ENCODE peak calls at places on chromosome 6, in five cellular contexts. X, U, Y, P and F are unnamed samples. For H3K9me3 and H3K36me3, the result is how much of the 10 kb centered on the place peaks cover.

GRCh38 chr6:69647726-69648125 is 149.1 kb downstream of the LMBRD1 start:
- DNase-seq in Y (no peak), P (peak), X (no peak), U (no peak), F (no peak)

GRCh38 chr6:131876545-131876944 is 68.7 kb downstream of the ENPP1 start:
- DNase-seq in Y (no peak), X (no peak), U (no peak), P (no peak), F (no peak)

GRCh38 chr6:11978169-11978987 is 33.7 kb upstream of the HIVEP1 start:
- DNase-seq in X (no peak), U (no peak), P (no peak), Y (no peak), F (no peak)

GRCh38 chr6:116371384-116372209 is 850 bp downstream of the DSE start:
- DNase-seq in X (no peak), U (peak), P (no peak), Y (peak), F (peak)

GRCh38 chr6:8027965-8028651 is 36.1 kb downstream of the BLOC1S5 start:
- DNase-seq in U (no peak), P (no peak), Y (peak), X (no peak), F (no peak)

GRCh38 chr6:37171141-37171969 is 1.4 kb downstream of the PIM1 start:
- DNase-seq in X (peak), U (no peak), P (no peak), Y (peak), F (peak)

GRCh38 chr6:10695086-10695657 is 400 bp downstream of the PAK1IP1 start:
- DNase-seq in Y (peak), X (no peak), U (no peak), P (no peak), F (no peak)

GRCh38 chr6:131362696-131363095 is 210.3 kb upstream of the ARG1 start:
- DNase-seq in P (no peak), U (no peak), X (no peak), Y (peak), F (peak)

GRCh38 chr6:105319331-105319730 is 83.6 kb downstream of the PREP start:
- DNase-seq in P (no peak), X (no peak), Y (peak), U (no peak), F (no peak)

GRCh38 chr6:42428326-42429041 is 23.2 kb downstream of the TRERF1 start:
- DNase-seq in U (no peak), X (peak), Y (peak), P (no peak), F (peak)

GRCh38 chr6:147141690-147142308 is 62.4 kb upstream of the STXBP5 start:
- DNase-seq in X (no peak), U (no peak), P (no peak), Y (peak), F (no peak)

GRCh38 chr6:2986722-2987196 is 12.9 kb upstream of the NQO2 start:
- DNase-seq in X (no peak), U (no peak), Y (peak), P (no peak), F (peak)

GRCh38 chr6:163816441-163816840 is 401.9 kb downstream of the QKI start:
- DNase-seq in X (no peak), Y (no peak), U (no peak), P (no peak), F (peak)
- H3K4me3 ChIP-seq in X (no peak), Y (no peak), U (no peak), P (no peak), F (no peak)

DNA sequence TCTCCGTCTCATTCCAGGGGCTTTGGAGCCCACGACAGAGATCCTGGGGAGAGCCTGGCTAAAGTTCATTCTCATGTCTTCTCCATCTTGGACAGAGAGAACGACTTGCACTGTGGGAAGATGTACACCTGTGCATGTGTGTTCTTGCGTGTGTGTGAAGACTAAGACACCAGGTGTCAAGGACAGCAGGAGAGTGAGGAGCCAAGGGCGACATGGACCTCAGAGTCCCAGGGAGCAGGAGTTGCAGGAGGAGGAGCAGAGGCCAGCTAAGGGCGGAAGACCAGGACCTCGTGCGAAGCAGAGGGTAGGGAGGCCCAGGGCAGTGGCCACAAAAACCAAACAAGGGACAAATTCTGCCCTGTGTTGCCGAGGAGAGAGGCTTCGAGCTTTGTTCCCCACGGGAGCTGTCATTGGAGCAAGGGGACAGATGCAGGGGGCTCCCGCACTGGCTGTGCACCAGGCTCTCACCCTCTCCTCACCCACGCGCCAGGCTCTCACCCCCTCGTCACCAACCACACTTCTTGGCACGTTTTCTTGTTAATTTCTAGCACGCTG is 62.8 kb downstream of the DLL1 start:
- DNase-seq in X (no peak), Y (no peak), U (no peak), P (no peak), F (no peak)
- H3K9me3 ChIP-seq in X (under half), Y (under half), U (under half), P (under half), F (under half)

DNA sequence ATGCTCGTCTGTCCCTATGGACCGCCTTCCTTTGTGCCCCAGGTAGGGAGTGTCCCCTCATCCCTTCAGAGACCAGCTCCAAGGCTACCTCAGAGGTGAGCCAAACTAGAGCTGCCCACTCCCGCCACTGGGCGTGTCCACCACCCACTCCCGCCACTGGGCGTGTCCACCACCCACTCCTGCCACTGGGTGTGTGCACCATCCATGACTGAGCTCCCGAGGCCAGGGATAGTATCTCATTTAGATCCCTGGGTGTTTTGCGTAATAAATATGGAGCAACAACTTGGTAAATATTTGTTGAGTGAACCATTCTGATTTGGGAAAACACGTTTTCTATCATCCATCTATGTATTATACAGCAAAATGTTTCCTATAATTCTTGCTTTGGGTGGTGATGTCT is 68.8 kb downstream of the ZBTB2 start:
- DNase-seq in U (no peak), P (peak), Y (no peak), X (no peak), F (no peak)
- H3K36me3 ChIP-seq in U (under half), P (under half), Y (under half), X (under half), F (under half)

GRCh38 chr6:35906499-35906846 is 14.4 kb downstream of the SRPK1 start:
- DNase-seq in U (no peak), X (no peak), Y (no peak), P (no peak), F (no peak)
- H3K4me3 ChIP-seq in U (no peak), X (no peak), Y (no peak), P (no peak), F (no peak)

DNA sequence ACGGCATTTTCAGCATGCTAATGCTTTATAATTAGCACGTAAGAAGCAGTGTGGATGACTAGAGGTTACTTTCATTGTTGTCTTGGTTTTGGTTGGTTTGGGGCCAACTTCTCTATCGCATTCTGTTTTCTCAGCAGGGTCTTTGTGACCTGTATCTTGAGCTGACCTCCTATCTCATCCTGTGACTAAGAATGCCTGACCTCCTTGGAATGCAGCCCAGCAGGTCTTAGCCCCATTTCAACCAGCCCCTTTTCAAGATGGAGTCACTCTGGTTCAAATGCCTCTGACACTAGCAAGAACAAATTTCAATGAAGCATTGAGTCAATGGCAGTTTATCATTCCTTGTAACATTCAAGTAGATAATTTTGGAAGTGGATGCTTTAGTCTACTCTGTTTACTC is 156.6 kb downstream of the TTLL2 start:
- DNase-seq in X (no peak), P (no peak), U (no peak), Y (no peak), F (no peak)
- H3K9me3 ChIP-seq in X (under half), P (under half), U (under half), Y (under half), F (under half)

DNA sequence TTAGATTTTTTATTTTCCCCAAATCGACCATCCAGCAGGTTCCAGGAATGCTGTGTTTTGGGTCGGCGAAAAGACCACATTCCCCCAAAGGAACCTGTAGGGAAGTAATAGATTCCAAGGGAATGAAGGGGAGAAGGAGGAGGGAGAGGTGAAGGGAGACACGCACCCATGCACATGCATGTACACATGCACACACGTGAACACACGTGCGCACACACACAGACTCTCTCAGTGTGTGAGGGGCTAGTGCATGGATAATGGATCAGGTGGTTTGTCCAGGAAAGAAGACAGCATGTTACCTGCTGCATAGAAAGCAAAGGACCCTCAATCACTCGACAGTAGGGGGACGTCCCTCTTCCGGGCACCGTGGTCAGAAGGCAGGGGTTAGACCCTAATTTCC is 52.4 kb upstream of the PDE10A start:
- DNase-seq in X (no peak), Y (no peak), U (no peak), P (no peak), F (no peak)
- H3K36me3 ChIP-seq in X (under half), Y (under half), U (under half), P (under half), F (under half)